ENCODE peak calls at places on chromosomes 16 and 17, in eight cellular contexts. G is spleen, B is mesothelial cell of epicardium, X is Calu3, S is lung, U is left ventricle myocardium inferior, T is stomach, L is neural progenitor cell. P is an unnamed sample.

GRCh38 chr16:29811896-29812665 is at the start of gene PRRT2:
- DNase-seq in G (peak), B (peak), X (peak), S (no peak), U (peak), T (no peak), L (peak), P (no peak)

GRCh38 chr17:50421308-50422031 is 4.5 kb upstream of the ACSF2 start:
- DNase-seq in G (no peak), B (no peak), X (no peak), S (no peak), U (no peak), T (no peak), L (no peak), P (no peak)

GRCh38 chr17:31517524-31517923 is 126.0 kb downstream of the RAB11FIP4 start:
- DNase-seq in G (peak), B (no peak), X (peak), S (no peak), U (no peak), T (no peak), L (peak), P (no peak)

GRCh38 chr17:31678431-31678830 is 180.6 kb downstream of the COPRS start:
- DNase-seq in G (no peak), B (no peak), X (no peak), S (no peak), U (no peak), T (no peak), L (no peak), P (no peak)

GRCh38 chr16:82748026-82748425 is 121.3 kb downstream of the CDH13 start:
- DNase-seq in G (no peak), B (no peak), X (no peak), S (no peak), U (peak), T (no peak), L (no peak), P (no peak)

GRCh38 chr17:47188266-47188665 is 829 bp downstream of the CDC27 start:
- DNase-seq in G (no peak), B (no peak), X (no peak), S (no peak), U (no peak), T (no peak), L (no peak), P (no peak)

GRCh38 chr17:15279011-15279477 is 13.9 kb upstream of the PMP22 start:
- DNase-seq in G (no peak), B (no peak), X (no peak), S (no peak), U (no peak), T (no peak), L (no peak), P (no peak)

GRCh38 chr16:31476305-31477219 is 4.6 kb downstream of the TGFB1I1 start:
- DNase-seq in G (peak), B (no peak), X (peak), S (peak), U (peak), T (peak), L (peak), P (no peak)

GRCh38 chr16:9135797-9136196 is 44.4 kb downstream of the HAPSTR1 start:
- DNase-seq in G (peak), B (no peak), X (no peak), S (no peak), U (no peak), T (no peak), L (no peak), P (peak)

GRCh38 chr17:45782889-45783592 is 1.1 kb upstream of the CRHR1 start:
- DNase-seq in G (no peak), B (peak), X (peak), S (no peak), U (no peak), T (no peak), L (peak), P (no peak)

GRCh38 chr16:48029768-48030167 is 126.0 kb downstream of the ABCC12 start:
- DNase-seq in G (no peak), B (no peak), X (no peak), S (no peak), U (no peak), T (no peak), L (no peak), P (no peak)

GRCh38 chr16:57630402-57630787 is 2.0 kb downstream of the ADGRG1 start:
- DNase-seq in G (no peak), B (no peak), X (no peak), S (no peak), U (no peak), T (no peak), L (no peak), P (no peak)

GRCh38 chr17:57352658-57353057 is 96.3 kb downstream of the MSI2 start:
- DNase-seq in G (no peak), B (no peak), X (no peak), S (no peak), U (no peak), T (no peak), L (no peak), P (no peak)

GRCh38 chr16:51870460-51870859 is 676.5 kb downstream of the TOX3 start:
- DNase-seq in G (no peak), B (no peak), X (no peak), S (no peak), U (no peak), T (no peak), L (no peak), P (no peak)

GRCh38 chr16:73288435-73288834 is 240.5 kb upstream of the ZFHX3 start:
- DNase-seq in G (no peak), B (no peak), X (no peak), S (no peak), U (no peak), T (no peak), L (no peak), P (no peak)

GRCh38 chr17:31072186-31072585 is 22.6 kb upstream of the NF1 start:
- DNase-seq in G (no peak), B (peak), X (no peak), S (no peak), U (no peak), T (no peak), L (peak), P (no peak)

GRCh38 chr17:12510535-12510934 is 155.2 kb upstream of the MYOCD start:
- DNase-seq in G (no peak), B (no peak), X (no peak), S (no peak), U (no peak), T (no peak), L (no peak), P (no peak)

DNA sequence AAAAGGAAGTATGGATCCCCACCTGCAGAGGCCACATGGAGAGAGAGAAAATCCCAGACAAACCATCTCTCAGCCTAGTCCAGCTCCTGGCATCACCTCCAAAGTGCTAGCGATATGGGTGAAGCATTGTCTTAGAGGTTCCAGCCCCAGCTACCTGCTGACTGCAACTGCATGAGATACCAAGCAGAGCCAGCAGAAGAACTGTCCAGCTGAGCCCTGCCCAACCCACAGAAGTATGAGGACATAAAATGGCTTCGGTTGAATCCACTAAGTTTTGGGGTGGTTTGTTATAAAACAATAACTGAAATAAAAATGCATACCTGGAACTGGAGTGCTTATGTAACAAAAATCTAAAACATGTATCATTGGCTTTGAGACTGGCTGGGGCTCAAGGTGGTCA is 20.4 kb upstream of the SLFN5 start:
- DNase-seq in G (no peak), B (no peak), X (no peak), S (no peak), U (no peak), T (no peak), L (no peak), P (no peak)
- TF ChIP-seq CTCF in G (no peak), B (no peak), X (no peak), S (no peak), U (no peak), T (no peak), L (no peak), P (no peak)

GRCh38 chr17:43171761-43172487 is 910 bp downstream of the NBR1 start:
- DNase-seq in G (no peak), B (no peak), X (peak), S (no peak), U (no peak), T (no peak), L (peak), P (no peak)
- TF ChIP-seq CTCF in G (no peak), B (no peak), X (peak), S (peak), U (peak), T (no peak), L (peak), P (peak)

GRCh38 chr17:39130205-39130604 is 21.2 kb downstream of the PLXDC1 start:
- DNase-seq in G (no peak), B (no peak), X (no peak), S (no peak), U (no peak), T (no peak), L (no peak), P (no peak)
- TF ChIP-seq CTCF in G (no peak), B (no peak), X (no peak), S (no peak), U (no peak), T (no peak), L (no peak), P (no peak)

GRCh38 chr17:8288336-8289102 is at the start of gene RANGRF:
- DNase-seq in G (peak), B (peak), X (peak), S (peak), U (peak), T (peak), L (peak), P (no peak)
- TF ChIP-seq CTCF in G (no peak), B (no peak), X (no peak), S (no peak), U (no peak), T (no peak), L (peak), P (no peak)

GRCh38 chr17:71634376-71634775 is 486.4 kb upstream of the SOX9 start:
- DNase-seq in G (no peak), B (no peak), X (no peak), S (no peak), U (no peak), T (no peak), L (no peak), P (no peak)
- TF ChIP-seq CTCF in G (no peak), B (no peak), X (no peak), S (no peak), U (no peak), T (no peak), L (no peak), P (no peak)

GRCh38 chr16:19474617-19475016 is 47.3 kb downstream of the GDE1 start:
- DNase-seq in G (no peak), B (no peak), X (no peak), S (no peak), U (no peak), T (no peak), L (peak), P (no peak)
- TF ChIP-seq CTCF in G (no peak), B (no peak), X (no peak), S (no peak), U (no peak), T (no peak), L (peak), P (no peak)

GRCh38 chr17:28777178-28777577 is 33.4 kb downstream of the TRAF4 start:
- DNase-seq in G (no peak), B (no peak), X (no peak), S (no peak), U (no peak), T (no peak), L (no peak), P (no peak)

GRCh38 chr17:28774206-28774605 is 30.4 kb downstream of the TRAF4 start:
- DNase-seq in G (no peak), B (no peak), X (no peak), S (no peak), U (no peak), T (peak), L (no peak), P (no peak)

DNA sequence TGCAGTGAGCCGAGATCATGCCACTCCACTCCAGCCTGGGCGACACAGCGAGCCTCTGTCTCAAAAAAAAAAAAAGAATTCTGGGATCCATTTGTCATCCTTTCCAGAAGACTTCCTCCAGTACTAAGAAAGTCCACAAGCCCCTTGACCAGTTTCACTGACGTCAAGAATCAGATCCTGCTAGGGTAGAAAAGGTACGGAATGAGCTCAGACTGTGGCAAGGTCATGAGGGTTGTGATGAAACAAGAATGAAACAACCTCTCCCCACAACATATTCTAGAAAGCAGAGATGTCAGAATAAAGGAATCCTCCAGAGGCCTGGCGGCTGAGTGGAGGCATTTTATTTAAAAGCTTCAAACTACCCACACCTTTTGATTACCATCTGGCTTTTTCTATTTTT is 29.9 kb downstream of the TRAF4 start:
- DNase-seq in G (no peak), B (no peak), X (no peak), S (no peak), U (no peak), T (peak), L (no peak), P (no peak)
- TF ChIP-seq CTCF in G (no peak), B (no peak), X (no peak), S (no peak), U (no peak), T (no peak), L (no peak), P (no peak)

GRCh38 chr16:580141-580945 is 9.5 kb upstream of the RAB40C start:
- DNase-seq in G (no peak), B (no peak), X (no peak), S (no peak), U (no peak), T (no peak), L (no peak), P (no peak)
- TF ChIP-seq CTCF in G (no peak), B (no peak), X (no peak), S (no peak), U (no peak), T (no peak), L (no peak), P (no peak)